ENCODE peak calls at places on chromosomes 5 and 9, in six cellular contexts. U, T, P, M, S and H are unnamed samples.

GRCh38 chr9:121884057-121884512 is 209.0 kb downstream of the TTLL11 start:
- DNase-seq in U (no peak), T (peak), P (no peak), M (no peak), S (no peak), H (no peak)

GRCh38 chr5:146447734-146448380 is 724 bp downstream of the TCERG1 start:
- DNase-seq in U (peak), T (peak), P (peak), M (no peak), S (no peak), H (peak)

GRCh38 chr9:137665226-137665625 is 46.4 kb downstream of the EHMT1 start:
- DNase-seq in U (no peak), T (no peak), P (no peak), M (no peak), S (no peak), H (no peak)

GRCh38 chr5:125583291-125583690 is 836.9 kb upstream of the ZNF608 start:
- DNase-seq in U (peak), T (no peak), P (no peak), M (no peak), S (no peak), H (no peak)

GRCh38 chr5:144487207-144487606 is 316.5 kb downstream of the KCTD16 start:
- DNase-seq in U (peak), T (no peak), P (no peak), M (no peak), S (no peak), H (no peak)

GRCh38 chr5:89315194-89315593 is 432.2 kb upstream of the MEF2C start:
- DNase-seq in U (peak), T (no peak), P (no peak), M (no peak), S (no peak), H (no peak)

GRCh38 chr9:124735121-124735520 is 36.0 kb downstream of the NR6A1 start:
- DNase-seq in U (peak), T (no peak), P (no peak), M (no peak), S (no peak), H (no peak)

GRCh38 chr9:124708633-124709032 is 62.5 kb downstream of the NR6A1 start:
- DNase-seq in U (no peak), T (no peak), P (no peak), M (no peak), S (peak), H (no peak)

GRCh38 chr9:74503219-74503618 is 6.1 kb downstream of the RORB start:
- DNase-seq in U (no peak), T (no peak), P (no peak), M (no peak), S (no peak), H (no peak)

GRCh38 chr9:113558632-113559502 is 95.3 kb downstream of the RGS3 start:
- DNase-seq in U (peak), T (no peak), P (no peak), M (no peak), S (no peak), H (no peak)

GRCh38 chr5:145484195-145484594 is 350.9 kb downstream of the PRELID2 start:
- DNase-seq in U (peak), T (no peak), P (no peak), M (no peak), S (no peak), H (no peak)

GRCh38 chr9:32782476-32783167 is 718 bp upstream of the TMEM215 start:
- DNase-seq in U (no peak), T (no peak), P (no peak), M (no peak), S (no peak), H (no peak)

GRCh38 chr9:88400021-88400420 is 11.8 kb downstream of the SPIN1 start:
- DNase-seq in U (peak), T (no peak), P (no peak), M (no peak), S (peak), H (no peak)

GRCh38 chr5:159515197-159515596 is 184.9 kb upstream of the IL12B start:
- DNase-seq in U (no peak), T (no peak), P (no peak), M (no peak), S (no peak), H (peak)

GRCh38 chr5:43096916-43097315 is 23.8 kb upstream of the ZNF131 start:
- DNase-seq in U (no peak), T (no peak), P (no peak), M (no peak), S (no peak), H (no peak)

GRCh38 chr9:80369641-80370040 is 797.9 kb downstream of the TLE4 start:
- DNase-seq in U (peak), T (no peak), P (no peak), M (no peak), S (no peak), H (no peak)

GRCh38 chr9:118162711-118163110 is 458.5 kb downstream of the TLR4 start:
- DNase-seq in U (no peak), T (no peak), P (no peak), M (no peak), S (no peak), H (no peak)

GRCh38 chr5:128535225-128535624 is 2.8 kb downstream of the FBN2 start:
- DNase-seq in U (no peak), T (no peak), P (no peak), M (no peak), S (no peak), H (no peak)

GRCh38 chr5:179378441-179379271 is 33.4 kb upstream of the ADAMTS2 start:
- DNase-seq in U (peak), T (no peak), P (no peak), M (no peak), S (no peak), H (no peak)